ENCODE peak calls at places on chromosomes 11 and 22, in six cellular contexts. Z, Y, N, C, E and F are unnamed samples.

GRCh38 chr11:111344032-111344431 is 35.0 kb downstream of the POU2AF1 start:
- DNase-seq in C (no peak), N (peak; percentile 90), Y (peak; percentile 87), Z (no peak), E (no peak), F (no peak)

GRCh38 chr11:113675565-113675964 is 30.5 kb downstream of the TMPRSS5 start:
- DNase-seq in E (no peak), N (peak; percentile 55), Y (no peak), Z (no peak), C (no peak), F (no peak)

GRCh38 chr11:2441171-2441570 is 3.1 kb downstream of the TRPM5 start:
- DNase-seq in Y (no peak), N (no peak), Z (no peak), C (no peak), E (no peak), F (no peak)

GRCh38 chr11:124629961-124630360 is 7.3 kb downstream of the TBRG1 start:
- DNase-seq in E (no peak), N (no peak), Y (no peak), Z (no peak), C (no peak), F (no peak)

GRCh38 chr11:133833101-133833898 is 12.0 kb downstream of the SPATA19 start:
- DNase-seq in E (peak; percentile 47), C (no peak), Z (no peak), N (no peak), Y (no peak), F (no peak)

GRCh38 chr11:134504146-134504905 is 92.3 kb upstream of the B3GAT1 start:
- DNase-seq in N (no peak), Y (no peak), E (no peak), C (no peak), Z (no peak), F (no peak)

GRCh38 chr11:31656051-31656450 is 146.5 kb downstream of the ELP4 start:
- DNase-seq in Z (no peak), C (peak; percentile 43), E (no peak), Y (no peak), N (no peak), F (no peak)

GRCh38 chr11:2540521-2541320 is 95.9 kb downstream of the KCNQ1 start:
- DNase-seq in Y (no peak), N (no peak), Z (no peak), C (no peak), E (no peak), F (no peak)

GRCh38 chr11:6099577-6099976 is 7.9 kb upstream of the OR56B4 start:
- DNase-seq in Z (no peak), C (no peak), E (no peak), Y (no peak), N (no peak), F (no peak)

GRCh38 chr11:35045219-35045819 is 93.7 kb upstream of the CD44 start:
- DNase-seq in C (no peak), E (no peak), Z (peak; percentile 80), N (no peak), Y (no peak), F (peak; percentile 66)

GRCh38 chr22:41659941-41660340 is 28.7 kb downstream of the SNU13 start:
- DNase-seq in E (no peak), N (no peak), C (no peak), Y (no peak), Z (no peak), F (no peak)

GRCh38 chr11:35355102-35355749 is 64.1 kb downstream of the SLC1A2 start:
- DNase-seq in Y (no peak), N (no peak), E (no peak), Z (no peak), C (no peak), F (no peak)

GRCh38 chr11:68321293-68322030 is 9.1 kb downstream of the LRP5 start:
- DNase-seq in N (no peak), Y (no peak), C (no peak), E (no peak), Z (no peak), F (no peak)

GRCh38 chr11:90288207-90288821 is 65.5 kb upstream of the CHORDC1 start:
- DNase-seq in Z (no peak), C (peak; percentile 36), E (peak; percentile 45), N (no peak), Y (no peak), F (no peak)

GRCh38 chr22:49749227-49749626 is 78.4 kb downstream of the BRD1 start:
- DNase-seq in E (peak; percentile 31), Z (no peak), C (no peak), N (no peak), Y (no peak), F (no peak)

GRCh38 chr22:50542416-50542927 is 3.2 kb upstream of the KLHDC7B start:
- DNase-seq in E (no peak), N (no peak), C (no peak), Z (no peak), Y (no peak), F (no peak)

GRCh38 chr11:7906481-7906880 is 24.6 kb downstream of the OR10A6 start:
- DNase-seq in Z (no peak), E (no peak), N (no peak), Y (no peak), C (no peak), F (no peak)

GRCh38 chr11:42175203-42175602 is 715.8 kb upstream of the LRRC4C start:
- DNase-seq in Y (no peak), Z (no peak), N (peak; percentile 47), E (no peak), C (no peak), F (no peak)

GRCh38 chr11:35990816-35991215 is 47.0 kb downstream of the LDLRAD3 start:
- DNase-seq in Z (no peak), N (no peak), E (no peak), Y (no peak), C (no peak), F (no peak)

GRCh38 chr11:5380740-5381342 is 2.8 kb upstream of the OR51M1 start:
- DNase-seq in N (peak; percentile 24), E (peak; percentile 36), Z (no peak), Y (peak; percentile 49), C (peak; percentile 60), F (no peak)

GRCh38 chr11:126815111-126815510 is 185.5 kb downstream of the KIRREL3 start:
- DNase-seq in N (no peak), C (peak; percentile 30), Z (no peak), Y (no peak), E (no peak), F (no peak)

GRCh38 chr11:66112640-66113098 is 42.6 kb downstream of the PACS1 start:
- DNase-seq in C (no peak), Z (no peak), E (no peak), Y (no peak), N (peak; percentile 59), F (no peak)

GRCh38 chr22:19035474-19036228 is 86.6 kb downstream of the DGCR2 start:
- DNase-seq in E (peak; percentile 76), Y (no peak), N (no peak), C (peak; percentile 21), Z (no peak), F (no peak)

GRCh38 chr11:104091281-104092071 is 55.0 kb downstream of the DDI1 start:
- DNase-seq in N (no peak), C (no peak), Y (no peak), E (no peak), Z (no peak), F (no peak)